ENCODE peak calls at places on chromosomes 16 and 17, in seven cellular contexts. Q, F, Z, X, D, O and C are unnamed samples.

GRCh38 chr17:33021731-33022408 is 30.2 kb downstream of the SPACA3 start:
- DNase-seq in X (peak), Q (no peak), Z (no peak), O (no peak), F (peak), D (no peak), C (no peak)

GRCh38 chr17:82489117-82489516 is 30.4 kb upstream of the FOXK2 start:
- DNase-seq in D (peak), F (peak), X (no peak), Z (no peak), O (peak), Q (no peak), C (no peak)

GRCh38 chr16:56617212-56618085 is 8.1 kb upstream of the MT1E start:
- DNase-seq in D (no peak), Q (peak), X (peak), F (peak), Z (peak), O (peak), C (no peak)

GRCh38 chr16:51408357-51408756 is 257.3 kb upstream of the SALL1 start:
- DNase-seq in X (no peak), O (no peak), Q (no peak), Z (no peak), D (no peak), F (peak), C (no peak)

GRCh38 chr16:56554441-56554840 is 10.4 kb upstream of the MT4 start:
- DNase-seq in Z (no peak), X (no peak), Q (no peak), F (no peak), D (no peak), O (no peak), C (no peak)

GRCh38 chr16:5438591-5438990 is 341.0 kb upstream of the EEF2KMT start:
- DNase-seq in X (no peak), Q (no peak), F (no peak), O (no peak), Z (no peak), D (no peak), C (no peak)

GRCh38 chr17:63537991-63538692 is 12.1 kb upstream of the DCAF7 start:
- DNase-seq in X (peak), Q (no peak), Z (no peak), F (no peak), O (peak), D (no peak), C (no peak)

GRCh38 chr17:58991718-58992331 is 114.9 kb downstream of the TRIM37 start:
- DNase-seq in F (peak), X (no peak), Z (no peak), O (no peak), D (no peak), Q (no peak), C (peak)

GRCh38 chr17:75649687-75650086 is 16.5 kb downstream of the SMIM5 start:
- DNase-seq in D (no peak), X (no peak), Q (no peak), Z (no peak), O (no peak), F (no peak), C (no peak)

GRCh38 chr17:357634-358033 is 5.0 kb upstream of the RPH3AL start:
- DNase-seq in D (no peak), F (no peak), O (no peak), Z (no peak), X (no peak), Q (no peak), C (no peak)

GRCh38 chr17:59815965-59816364 is 76.8 kb downstream of the TUBD1 start:
- DNase-seq in X (no peak), D (no peak), Z (no peak), O (no peak), F (peak), Q (no peak), C (no peak)

GRCh38 chr17:49851387-49852291 is 3.8 kb upstream of the TAC4 start:
- DNase-seq in F (peak), Q (peak), D (no peak), Z (peak), O (peak), X (peak), C (peak)

GRCh38 chr17:76866774-76867577 is 1.2 kb upstream of the MGAT5B start:
- DNase-seq in O (no peak), D (no peak), X (no peak), F (peak), Q (no peak), Z (no peak), C (no peak)

GRCh38 chr17:59746849-59747445 is 39.5 kb downstream of the VMP1 start:
- DNase-seq in F (peak), Z (no peak), O (no peak), X (no peak), Q (no peak), D (no peak), C (peak)

GRCh38 chr17:77948690-77949114 is 9.8 kb upstream of the TNRC6C start:
- DNase-seq in F (peak), Z (no peak), D (no peak), Q (no peak), O (no peak), X (peak), C (no peak)

GRCh38 chr17:49993423-49994037 is 1.5 kb downstream of the DLX3 start:
- DNase-seq in X (peak), D (no peak), F (no peak), O (peak), Z (no peak), Q (peak), C (peak)

GRCh38 chr17:21457051-21458026 is 81.2 kb downstream of the KCNJ12 start:
- DNase-seq in D (peak), Z (peak), O (peak), Q (peak), X (peak), F (peak), C (peak)
- TF ChIP-seq CTCF in D (peak), Z (peak), O (peak), Q (peak), X (peak), F (peak), C (peak)

DNA sequence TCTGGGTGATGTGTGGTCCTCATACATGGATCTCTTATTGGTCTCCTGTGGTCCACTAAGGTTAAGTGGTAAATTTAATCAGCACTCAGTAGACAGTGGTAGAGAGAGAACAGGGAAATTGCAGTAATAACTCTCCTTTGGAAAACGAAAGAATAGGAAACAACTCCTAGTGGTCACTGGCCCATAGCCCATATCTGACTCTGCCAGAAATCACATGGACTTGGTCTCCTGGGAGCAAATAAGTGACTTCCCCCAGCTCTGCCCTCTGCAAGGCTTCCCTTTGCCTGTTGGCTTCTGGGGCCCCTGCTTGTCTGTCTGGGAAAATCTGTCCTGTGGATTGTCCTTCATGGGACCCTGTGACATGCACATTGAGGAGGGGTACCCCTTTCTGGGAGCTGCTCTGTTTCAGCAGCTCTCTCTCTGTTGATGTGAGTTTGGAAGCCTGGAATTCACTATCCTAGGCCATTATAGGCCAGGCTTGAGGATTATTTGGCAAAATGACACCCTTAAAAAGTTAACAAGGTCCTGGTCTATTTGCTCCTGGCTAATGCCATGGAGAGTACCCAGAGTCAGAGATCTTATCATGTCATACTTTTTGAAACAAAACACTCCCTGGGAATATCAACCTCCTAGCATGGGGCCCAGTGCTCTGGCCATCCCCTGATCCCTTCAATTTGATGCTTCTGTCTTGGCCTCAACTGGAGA is 58.0 kb upstream of the HNF1B start:
- DNase-seq in O (peak), F (peak), Q (no peak), D (no peak), X (no peak), Z (no peak), C (no peak)
- TF ChIP-seq CTCF in O (no peak), F (no peak), Q (no peak), D (no peak), X (no peak), Z (no peak), C (no peak)

GRCh38 chr16:10122546-10122945 is 59.7 kb downstream of the GRIN2A start:
- DNase-seq in O (no peak), D (no peak), X (no peak), F (no peak), Z (no peak), Q (no peak), C (no peak)
- TF ChIP-seq CTCF in O (peak), D (peak), X (peak), F (peak), Z (no peak), Q (peak), C (peak)

GRCh38 chr17:44124118-44124438 is 637 bp upstream of the HDAC5 start:
- DNase-seq in D (no peak), O (no peak), Z (no peak), Q (no peak), F (no peak), X (no peak), C (no peak)
- TF ChIP-seq CTCF in D (no peak), O (no peak), Z (no peak), Q (no peak), F (no peak), X (no peak), C (no peak)

GRCh38 chr16:87653234-87653633 is 50.9 kb downstream of the JPH3 start:
- DNase-seq in Q (no peak), X (no peak), O (no peak), F (peak), Z (no peak), D (no peak), C (no peak)
- TF ChIP-seq CTCF in Q (peak), X (peak), O (no peak), F (peak), Z (no peak), D (no peak), C (no peak)

DNA sequence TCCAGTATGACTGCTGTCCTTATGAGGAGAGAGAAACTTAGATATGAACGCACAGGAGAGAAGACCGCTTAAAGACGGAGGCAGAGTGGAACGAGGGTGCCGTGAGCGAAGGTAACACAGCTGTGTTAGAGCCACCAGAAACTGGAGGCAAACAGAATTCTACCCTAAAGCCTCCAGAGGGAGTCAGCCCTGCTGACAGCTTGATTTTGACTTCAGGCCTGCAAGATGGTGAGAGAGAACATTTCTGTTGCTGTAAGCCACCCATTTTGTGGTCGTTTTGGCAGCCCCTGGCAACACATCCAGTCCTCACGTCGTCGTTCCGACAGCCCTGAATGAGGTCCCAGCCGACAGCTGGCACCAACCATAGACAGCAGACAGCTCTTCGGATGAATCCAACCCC is 2.8 kb upstream of the SPATA2L start:
- DNase-seq in Z (no peak), Q (no peak), X (no peak), D (no peak), F (no peak), O (no peak), C (no peak)
- TF ChIP-seq CTCF in Z (no peak), Q (no peak), X (peak), D (no peak), F (no peak), O (no peak), C (no peak)